ENCODE peak calls at places on chromosomes 6 and 20, in five cellular contexts. X is LNCaP clone FGC, F is cardiac fibroblast, L is colonic mucosa, Z is upper lobe of right lung. B is an unnamed sample.

GRCh38 chr6:4801491-4802118 is 25.4 kb downstream of the CDYL start:
- DNase-seq in X (no peak), F (no peak), L (no peak), Z (no peak), B (peak; percentile 81)

GRCh38 chr20:62774762-62775161 is 21.5 kb upstream of the MRGBP start:
- DNase-seq in X (no peak), F (no peak), L (no peak), Z (no peak), B (no peak)

GRCh38 chr20:43975096-43975768 is 60.6 kb downstream of the TOX2 start:
- DNase-seq in X (no peak), F (peak; percentile 94), L (no peak), Z (no peak), B (no peak)

GRCh38 chr6:38610050-38610619 is 29.6 kb downstream of the BTBD9 start:
- DNase-seq in X (no peak), F (no peak), L (no peak), Z (no peak), B (no peak)

GRCh38 chr6:17725083-17725482 is 18.4 kb upstream of the NUP153 start:
- DNase-seq in X (no peak), F (peak; percentile 59), L (peak; percentile 32), Z (no peak), B (no peak)

GRCh38 chr20:46937827-46938226 is 43.2 kb downstream of the EYA2 start:
- DNase-seq in X (no peak), F (no peak), L (no peak), Z (no peak), B (no peak)

GRCh38 chr6:163381118-163381751 is 33.3 kb upstream of the QKI start:
- DNase-seq in X (no peak), F (no peak), L (no peak), Z (no peak), B (no peak)

GRCh38 chr6:77433888-77434287 is 29.4 kb downstream of the HTR1B start:
- DNase-seq in X (no peak), F (no peak), L (no peak), Z (no peak), B (no peak)

GRCh38 chr6:147559016-147559415 is 50.5 kb downstream of the SAMD5 start:
- DNase-seq in X (no peak), F (no peak), L (peak; percentile 57), Z (no peak), B (no peak)

GRCh38 chr6:43383021-43383667 is 13.7 kb upstream of the ZNF318 start:
- DNase-seq in X (no peak), F (peak; percentile 74), L (no peak), Z (no peak), B (no peak)

GRCh38 chr6:73951186-73951585 is 255.2 kb downstream of the CD109 start:
- DNase-seq in X (no peak), F (peak; percentile 45), L (no peak), Z (no peak), B (no peak)

GRCh38 chr20:61515922-61516321 is 263.9 kb downstream of the CDH4 start:
- DNase-seq in X (no peak), F (no peak), L (no peak), Z (no peak), B (no peak)

GRCh38 chr20:8951136-8951535 is 117.8 kb upstream of the PLCB4 start:
- DNase-seq in X (no peak), F (no peak), L (no peak), Z (no peak), B (no peak)

GRCh38 chr6:15230827-15231226 is 15.0 kb upstream of the JARID2 start:
- DNase-seq in X (no peak), F (no peak), L (no peak), Z (no peak), B (no peak)

GRCh38 chr6:19337103-19337502 is 500.1 kb upstream of the ID4 start:
- DNase-seq in X (no peak), F (no peak), L (no peak), Z (no peak), B (no peak)

GRCh38 chr20:38725458-38725958 is 1.2 kb downstream of the SLC32A1 start:
- DNase-seq in X (no peak), F (no peak), L (no peak), Z (no peak), B (no peak)

GRCh38 chr20:38727602-38728236 is 3.4 kb downstream of the SLC32A1 start:
- DNase-seq in X (no peak), F (no peak), L (no peak), Z (no peak), B (no peak)

GRCh38 chr20:38726849-38727601 is 2.7 kb downstream of the SLC32A1 start:
- DNase-seq in X (no peak), F (peak; percentile 29), L (peak; percentile 30), Z (no peak), B (peak; percentile 47)

GRCh38 chr20:38724603-38725457 is 544 bp downstream of the SLC32A1 start:
- DNase-seq in X (no peak), F (no peak), L (no peak), Z (no peak), B (no peak)

GRCh38 chr20:38725959-38726848 is 1.9 kb downstream of the SLC32A1 start:
- DNase-seq in X (no peak), F (no peak), L (no peak), Z (no peak), B (peak; percentile 44)
- TF ChIP-seq CTCF in X (peak; percentile 35), F (peak; percentile 53), L (no peak), Z (peak; percentile 9), B (peak; percentile 46)

GRCh38 chr20:64214113-64214512 is 41.4 kb upstream of the PCMTD2 start:
- DNase-seq in X (no peak), F (no peak), L (no peak), Z (no peak), B (no peak)

GRCh38 chr20:64210661-64211369 is 44.7 kb upstream of the PCMTD2 start:
- DNase-seq in X (no peak), F (no peak), L (no peak), Z (no peak), B (no peak)

GRCh38 chr20:64211874-64212658 is 43.5 kb upstream of the PCMTD2 start:
- DNase-seq in X (no peak), F (no peak), L (no peak), Z (peak; percentile 78), B (no peak)

GRCh38 chr20:64214952-64215351 is 40.6 kb upstream of the PCMTD2 start:
- DNase-seq in X (peak; percentile 23), F (no peak), L (no peak), Z (no peak), B (no peak)

DNA sequence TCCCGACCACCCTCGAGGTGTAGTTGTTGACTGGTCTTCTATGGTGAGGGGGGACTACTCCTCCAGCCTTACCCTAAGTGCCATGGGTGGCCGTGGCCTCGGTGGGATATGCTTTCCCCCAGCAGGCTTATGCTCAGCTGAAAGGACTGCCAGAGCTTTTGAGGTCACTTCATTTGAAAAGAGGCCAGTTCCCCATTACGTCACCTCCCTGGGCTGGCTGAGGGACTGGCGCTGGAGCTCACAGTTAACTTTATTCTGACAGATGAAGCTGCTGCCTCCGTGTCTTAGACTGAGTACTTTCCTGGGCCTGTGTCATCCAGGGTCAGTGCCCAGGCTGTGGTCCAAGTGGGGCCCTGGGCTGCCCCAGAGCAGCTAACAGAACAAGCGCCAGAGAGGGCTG is 42.8 kb upstream of the PCMTD2 start:
- DNase-seq in X (no peak), F (peak; percentile 54), L (no peak), Z (no peak), B (no peak)
- H3K4me3 ChIP-seq in X (no peak overlapping the region), F (no peak overlapping the region), L (no peak overlapping the region), Z (no peak overlapping the region), B (no peak overlapping the region)

GRCh38 chr6:108074359-108075144 is at the start of gene OSTM1:
- DNase-seq in X (peak; percentile 30), F (peak; percentile 85), L (peak; percentile 91), Z (peak; percentile 97), B (peak; percentile 92)

GRCh38 chr6:108074057-108074358 is 533 bp downstream of the OSTM1 start:
- DNase-seq in X (no peak), F (no peak), L (no peak), Z (no peak), B (peak; percentile 54)

GRCh38 chr6:108080010-108080780 is 5.7 kb upstream of the OSTM1 start:
- DNase-seq in X (no peak), F (peak; percentile 61), L (no peak), Z (no peak), B (no peak)

GRCh38 chr6:108082539-108082938 is 8.0 kb upstream of the OSTM1 start:
- DNase-seq in X (no peak), F (no peak), L (no peak), Z (no peak), B (no peak)

DNA sequence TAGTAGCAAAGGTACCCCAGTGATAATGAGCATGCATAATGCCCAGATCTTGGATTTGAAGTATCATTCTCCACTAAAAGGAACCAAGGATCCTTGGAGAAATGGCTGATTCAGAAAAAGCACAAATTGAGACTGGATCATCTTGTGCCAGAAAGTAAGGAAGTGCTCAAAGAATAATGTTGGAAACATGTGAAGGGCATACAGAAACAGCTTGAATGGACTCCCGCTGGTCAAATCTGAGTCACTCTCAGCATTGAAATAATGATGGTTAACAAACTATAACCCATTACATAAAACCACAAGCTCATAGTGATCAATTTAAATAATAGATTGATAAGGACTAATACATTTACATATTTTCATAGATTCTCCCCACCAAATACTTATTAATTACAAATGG is 3.6 kb upstream of the OSTM1 start:
- DNase-seq in X (no peak), F (no peak), L (no peak), Z (no peak), B (no peak)
- TF ChIP-seq CTCF in X (no peak), F (no peak), L (no peak), Z (no peak), B (no peak)

GRCh38 chr6:159821111-159821510 is 21.0 kb downstream of the PNLDC1 start:
- DNase-seq in X (no peak), F (no peak), L (no peak), Z (no peak), B (no peak)
- H3K4me3 ChIP-seq in X (no peak overlapping the region), F (no peak overlapping the region), L (no peak overlapping the region), Z (no peak overlapping the region), B (no peak overlapping the region)

DNA sequence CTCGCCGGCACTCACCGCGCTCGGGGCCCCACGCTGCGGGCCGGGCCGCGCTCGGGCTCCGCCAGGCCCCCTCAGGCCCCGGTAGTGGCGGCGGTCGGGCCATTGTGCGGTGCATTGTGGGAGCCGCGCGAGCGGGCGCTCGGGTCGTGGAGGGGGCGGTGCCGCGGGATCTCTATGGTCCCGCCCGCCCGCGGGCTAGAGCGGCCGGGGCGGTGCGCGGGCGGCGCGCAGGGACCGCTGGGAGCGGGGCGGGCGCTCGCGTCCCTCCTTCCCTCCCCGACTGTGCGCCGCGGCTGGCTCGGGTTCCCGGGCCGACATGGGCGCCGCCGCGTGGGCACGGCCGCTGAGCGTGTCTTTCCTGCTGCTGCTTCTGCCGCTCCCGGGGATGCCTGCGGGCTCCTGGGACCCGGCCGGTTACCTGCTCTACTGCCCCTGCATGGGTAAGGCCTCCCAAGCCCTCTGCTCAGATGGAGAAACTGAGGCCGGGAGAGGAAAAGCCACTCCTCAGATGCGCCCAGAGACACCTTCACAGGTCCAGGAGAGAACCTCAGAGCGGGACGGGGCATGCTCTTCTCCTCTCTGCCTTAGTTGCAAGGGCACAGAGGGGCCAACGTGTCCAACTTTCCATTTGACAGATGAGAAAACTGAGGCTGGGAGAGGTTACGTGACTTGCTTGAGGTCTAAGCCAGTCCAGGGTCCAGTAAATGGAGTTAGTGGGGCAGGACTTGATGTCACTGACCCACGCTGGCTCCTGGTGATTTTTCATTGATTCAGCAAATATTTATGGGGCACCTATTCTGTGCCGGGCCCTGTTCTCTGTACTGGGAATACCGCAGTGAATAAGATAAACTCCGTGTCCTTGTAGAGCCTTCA is at the start of the genes PLAGL2 and POFUT1:
- DNase-seq in X (peak; percentile 18), F (peak; percentile 82), L (peak; percentile 92), Z (peak; percentile 96), B (peak; percentile 94)
- TF ChIP-seq CTCF in X (peak; percentile 52), F (no peak), L (no peak), Z (no peak), B (peak; percentile 29)

B was measured in GM12865.